ENCODE peak calls at places on chromosomes 2 and 18, in eight cellular contexts. G, A, K, I, P, E, Z and O are unnamed samples.
A peak's percentile ranks its signal among the peaks of the same experiment; 100 is the strongest.

GRCh38 chr18:48059363-48060109 is 129.1 kb upstream of the SMAD2 start:
- DNase-seq in I (no peak), P (no peak), G (no peak), A (no peak), K (peak; percentile 56), Z (no peak), E (no peak), O (no peak)

GRCh38 chr2:187497858-187498463 is 49.9 kb upstream of the CALCRL start:
- DNase-seq in A (no peak), P (no peak), E (no peak), G (no peak), Z (no peak), K (no peak), I (no peak), O (no peak)

GRCh38 chr2:145431181-145431951 is 911.4 kb upstream of the ZEB2 start:
- DNase-seq in G (no peak), E (no peak), I (no peak), P (no peak), Z (no peak), A (no peak), K (no peak), O (no peak)

GRCh38 chr2:147511491-147511948 is 333.3 kb upstream of the ACVR2A start:
- DNase-seq in P (no peak), A (no peak), I (no peak), Z (no peak), G (no peak), E (no peak), K (peak; percentile 76), O (peak; percentile 84)

GRCh38 chr2:239067196-239067865 is 219.4 kb downstream of the TWIST2 start:
- DNase-seq in G (no peak), P (no peak), Z (no peak), E (no peak), I (no peak), A (no peak), K (no peak), O (no peak)

GRCh38 chr2:14633031-14633430 is 514 bp downstream of the LRATD1 start:
- DNase-seq in G (peak; percentile 26), A (no peak), Z (no peak), I (no peak), P (no peak), K (peak; percentile 65), E (peak; percentile 33), O (peak; percentile 73)

GRCh38 chr18:24539866-24540604 is 79.6 kb downstream of the HRH4 start:
- DNase-seq in E (no peak), G (no peak), A (no peak), K (no peak), I (no peak), P (no peak), Z (no peak), O (no peak)

GRCh38 chr2:43454791-43455190 is 141.0 kb downstream of the THADA start:
- DNase-seq in I (no peak), G (no peak), P (no peak), E (no peak), A (no peak), Z (no peak), K (no peak), O (no peak)

GRCh38 chr2:61658841-61659780 is 121.0 kb upstream of the XPO1 start:
- DNase-seq in E (no peak), P (peak; percentile 49), Z (peak; percentile 58), I (peak; percentile 7), K (no peak), G (no peak), A (peak; percentile 69), O (no peak)

GRCh38 chr2:181764095-181764963 is 84.0 kb upstream of the NEUROD1 start:
- DNase-seq in K (no peak), Z (peak; percentile 72), P (no peak), G (no peak), I (no peak), E (no peak), A (no peak), O (no peak)

GRCh38 chr2:7599462-7600258 is 682.4 kb downstream of the RNF144A start:
- DNase-seq in I (no peak), P (no peak), E (no peak), K (no peak), Z (no peak), G (no peak), A (no peak), O (no peak)

GRCh38 chr2:200278694-200279316 is 27.7 kb upstream of the SPATS2L start:
- DNase-seq in Z (no peak), K (no peak), E (no peak), G (no peak), P (no peak), A (no peak), I (no peak), O (no peak)

GRCh38 chr18:51196811-51197660 is 445 bp downstream of the MEX3C start:
- DNase-seq in P (peak; percentile 61), G (peak; percentile 64), Z (peak; percentile 28), I (peak; percentile 37), K (peak; percentile 85), E (peak; percentile 44), A (peak; percentile 25), O (peak; percentile 90)

GRCh38 chr2:206442854-206443734 is at the start of gene ADAM23:
- DNase-seq in I (peak; percentile 51), K (peak; percentile 79), Z (peak; percentile 15), P (peak; percentile 49), E (peak; percentile 25), G (no peak), A (no peak), O (peak; percentile 67)

GRCh38 chr2:133371286-133371685 is 197.0 kb downstream of the NCKAP5 start:
- DNase-seq in A (no peak), E (no peak), G (no peak), P (no peak), K (no peak), I (no peak), Z (no peak), O (no peak)

GRCh38 chr18:67516432-67517223 is at the start of gene DSEL:
- DNase-seq in K (peak; percentile 100), Z (peak; percentile 93), I (peak; percentile 95), G (peak; percentile 98), A (peak; percentile 96), E (peak; percentile 99), P (peak; percentile 99), O (peak; percentile 100)

GRCh38 chr2:128139624-128140023 is 48.6 kb downstream of the UGGT1 start:
- DNase-seq in G (no peak), K (no peak), A (no peak), E (no peak), Z (no peak), I (no peak), P (no peak), O (no peak)

GRCh38 chr2:137829251-137829650 is 135.0 kb upstream of the HNMT start:
- DNase-seq in Z (no peak), K (no peak), A (no peak), P (no peak), G (no peak), I (no peak), E (no peak), O (no peak)

GRCh38 chr2:44975571-44976450 is 33.4 kb downstream of the SIX2 start:
- DNase-seq in Z (no peak), I (no peak), E (no peak), A (no peak), G (no peak), P (no peak), K (no peak), O (no peak)

GRCh38 chr2:176104338-176105077 is 2.6 kb upstream of the HOXD11 start:
- DNase-seq in A (no peak), P (peak; percentile 64), E (no peak), Z (no peak), K (no peak), G (no peak), I (no peak), O (peak; percentile 80)

GRCh38 chr18:44579028-44579692 is 101.5 kb upstream of the SETBP1 start:
- DNase-seq in P (no peak), E (no peak), G (no peak), Z (peak; percentile 16), A (no peak), K (no peak), I (no peak), O (no peak)

GRCh38 chr18:11034816-11035215 is 114.6 kb downstream of the PIEZO2 start:
- DNase-seq in G (no peak), E (no peak), K (no peak), P (peak; percentile 40), Z (no peak), A (no peak), I (no peak), O (no peak)

GRCh38 chr2:239357954-239358754 is 42.7 kb downstream of the HDAC4 start:
- DNase-seq in P (no peak), K (peak; percentile 40), A (no peak), I (no peak), Z (no peak), E (no peak), G (no peak), O (no peak)

DNA sequence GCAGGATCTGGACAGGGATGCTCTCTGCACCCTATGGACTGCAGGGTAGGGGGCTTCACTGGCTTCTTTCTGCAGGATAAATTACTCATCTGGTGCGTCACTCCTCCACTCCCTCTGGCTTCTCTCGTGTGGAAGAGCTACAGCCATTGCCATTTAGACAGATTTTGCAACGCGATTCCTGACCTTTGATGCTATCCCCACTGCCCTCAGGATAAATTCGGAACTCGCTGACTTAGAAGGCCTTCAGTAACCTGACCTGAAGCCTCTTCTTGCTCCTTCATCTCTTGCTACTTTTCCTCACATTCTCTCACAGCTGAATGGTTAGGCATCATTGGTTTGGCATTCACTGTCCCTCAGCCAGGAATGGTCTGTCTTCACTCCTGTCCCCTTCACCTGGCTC is 5.3 kb downstream of the NIFK start:
- DNase-seq in G (no peak), Z (no peak), I (no peak), E (no peak), A (no peak), P (no peak), K (no peak), O (no peak)
- H3K4me3 ChIP-seq in G (no peak overlapping the region), Z (no peak overlapping the region), I (no peak overlapping the region), E (no peak overlapping the region), A (no peak overlapping the region), P (no peak overlapping the region), K (no peak overlapping the region), O (no peak overlapping the region)

DNA sequence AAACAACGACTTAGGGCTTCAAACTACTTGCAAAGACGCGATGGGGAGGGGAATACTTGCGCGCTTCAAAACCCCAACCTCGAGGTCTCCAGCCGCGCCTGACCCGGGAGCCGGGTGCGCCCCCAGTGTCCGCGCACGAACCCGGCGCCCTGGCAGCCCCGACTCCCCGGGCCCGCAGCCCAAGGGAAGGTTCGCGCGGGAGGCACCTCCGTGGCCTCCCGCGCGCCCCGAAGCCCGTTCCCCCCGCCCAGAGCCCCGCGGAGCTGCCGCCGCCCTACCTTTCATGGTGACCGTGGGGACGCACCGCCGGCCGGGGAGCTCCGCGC is 308 bp downstream of the COLEC12 start:
- DNase-seq in G (no peak), I (no peak), Z (no peak), E (no peak), A (no peak), P (no peak), K (peak; percentile 76), O (no peak)
- H3K27ac ChIP-seq in G (peak overlapping the region; percentile 36), I (no peak overlapping the region), Z (no peak overlapping the region), E (no peak overlapping the region), A (no peak overlapping the region), P (no peak overlapping the region), K (no peak overlapping the region), O (no peak overlapping the region)

GRCh38 chr2:170817999-170818293 is 1.3 kb downstream of the GAD1 start:
- DNase-seq in Z (no peak), G (no peak), K (peak; percentile 82), I (no peak), E (no peak), A (no peak), P (no peak), O (no peak)
- H3K9me3 ChIP-seq in Z (no peaks in the 10 kb centered on the region), G (no peaks in the 10 kb centered on the region), K (no peaks in the 10 kb centered on the region), I (no peaks in the 10 kb centered on the region), E (no peaks in the 10 kb centered on the region), A (no peaks in the 10 kb centered on the region), P (no peaks in the 10 kb centered on the region), O (no peaks in the 10 kb centered on the region)

GRCh38 chr2:227098162-227098515 is 65.9 kb downstream of the COL4A4 start:
- DNase-seq in E (no peak), K (no peak), Z (no peak), P (no peak), A (no peak), G (no peak), I (no peak), O (no peak)
- H3K4me3 ChIP-seq in E (no peak overlapping the region), K (no peak overlapping the region), Z (no peak overlapping the region), P (no peak overlapping the region), A (no peak overlapping the region), G (no peak overlapping the region), I (no peak overlapping the region), O (no peak overlapping the region)